ENCODE peak calls at places on chromosomes 13 and 19, in ten cellular contexts. S is T-helper 1 cell; D is upper lobe of right lung; U is GOT3; C is germinal center; I is GDM1; A is colonic mucosa; O is endothelial cell; Z is GM10248; G is activated CD4-positive, alpha-beta T cell treated with anti-CD3 and anti-CD28 coated beads, Interleukin-2, amount 50 U/mL, for 48 hours. F is an unnamed sample.

GRCh38 chr19:917323-918151 is at the start of gene KISS1R:
- DNase-seq in O (no peak), I (peak; percentile 20), S (peak; percentile 59), G (peak; percentile 51), D (peak; percentile 77), U (no peak), A (no peak), Z (peak; percentile 74), C (peak; percentile 61), F (no peak)

GRCh38 chr13:26184791-26185250 is 37.3 kb downstream of the RNF6 start:
- DNase-seq in C (peak; percentile 47), D (no peak), Z (peak; percentile 69), U (no peak), O (peak; percentile 69), A (peak; percentile 77), G (peak; percentile 60), S (peak; percentile 74), I (peak; percentile 61), F (peak; percentile 39)

GRCh38 chr19:33335446-33335845 is 33.1 kb upstream of the CEBPA start:
- DNase-seq in S (no peak), I (no peak), Z (no peak), C (no peak), G (no peak), A (no peak), D (no peak), U (no peak), O (no peak), F (no peak)

GRCh38 chr19:34733266-34733825 is 697 bp upstream of the ZNF181 start:
- DNase-seq in D (no peak), S (no peak), C (no peak), Z (peak; percentile 43), A (no peak), G (no peak), I (peak; percentile 79), O (peak; percentile 51), U (no peak), F (peak; percentile 89)

GRCh38 chr19:872266-872951 is 12.9 kb downstream of the CFD start:
- DNase-seq in C (peak; percentile 89), S (peak; percentile 91), D (peak; percentile 87), Z (peak; percentile 79), I (no peak), O (no peak), A (peak; percentile 92), U (no peak), G (peak; percentile 85), F (no peak)

GRCh38 chr13:96417956-96418355 is 328.0 kb downstream of the HS6ST3 start:
- DNase-seq in C (no peak), S (no peak), A (no peak), O (no peak), D (no peak), U (no peak), G (no peak), I (no peak), Z (no peak), F (no peak)

GRCh38 chr13:113554333-113554700 is 30.2 kb upstream of the TFDP1 start:
- DNase-seq in S (no peak), I (no peak), D (no peak), A (no peak), U (no peak), Z (no peak), C (no peak), G (no peak), O (no peak), F (no peak)

GRCh38 chr13:49995535-49996165 is 1.2 kb upstream of the TRIM13 start:
- DNase-seq in S (no peak), D (no peak), A (no peak), I (peak; percentile 72), O (no peak), U (no peak), G (no peak), Z (no peak), C (no peak), F (peak; percentile 55)

GRCh38 chr13:105202384-105202783 is 1333.1 kb downstream of the EFNB2 start:
- DNase-seq in G (no peak), Z (no peak), S (no peak), D (no peak), I (peak; percentile 7), C (no peak), O (no peak), U (no peak), A (no peak), F (peak; percentile 91)

GRCh38 chr13:59684105-59684504 is 479.6 kb downstream of the DIAPH3 start:
- DNase-seq in O (no peak), D (no peak), S (no peak), G (no peak), Z (no peak), C (no peak), U (no peak), I (no peak), A (no peak), F (no peak)

GRCh38 chr19:23867895-23868294 is 46.8 kb upstream of the ZNF726 start:
- DNase-seq in O (no peak), D (no peak), G (no peak), S (no peak), I (no peak), C (no peak), U (no peak), A (no peak), Z (no peak), F (no peak)

GRCh38 chr19:1855828-1856255 is 7.5 kb downstream of the KLF16 start:
- DNase-seq in O (no peak), D (no peak), Z (no peak), G (peak; percentile 49), C (no peak), A (peak; percentile 45), U (no peak), I (no peak), S (peak; percentile 64), F (no peak)

GRCh38 chr13:44703371-44703770 is 127.2 kb upstream of the TSC22D1 start:
- DNase-seq in C (no peak), O (no peak), I (no peak), D (no peak), U (no peak), S (no peak), A (no peak), Z (no peak), G (no peak), F (no peak)

GRCh38 chr13:34156841-34157365 is 339.0 kb downstream of the RFC3 start:
- DNase-seq in G (peak; percentile 23), C (no peak), I (peak; percentile 85), Z (peak; percentile 54), O (no peak), U (peak; percentile 2), A (peak; percentile 81), S (peak; percentile 93), D (peak; percentile 80), F (peak; percentile 74)

GRCh38 chr13:68708336-68708908 is 1399.2 kb upstream of the ATXN8OS start:
- DNase-seq in Z (no peak), D (no peak), A (no peak), C (no peak), S (no peak), O (peak; percentile 16), G (no peak), U (no peak), I (no peak), F (no peak)

GRCh38 chr19:54660967-54661366 is 1.8 kb upstream of the LILRB4 start:
- DNase-seq in C (peak; percentile 13), O (no peak), A (no peak), D (no peak), G (no peak), I (no peak), S (no peak), Z (peak; percentile 65), U (no peak), F (peak; percentile 50)

GRCh38 chr13:58926858-58927257 is 1236.9 kb downstream of the DIAPH3 start:
- DNase-seq in G (no peak), U (no peak), O (no peak), S (no peak), D (no peak), C (no peak), I (no peak), A (no peak), Z (no peak), F (no peak)

GRCh38 chr13:25752957-25753540 is 298.8 kb downstream of the SHISA2 start:
- DNase-seq in S (peak; percentile 32), I (peak; percentile 72), U (no peak), G (no peak), O (no peak), C (no peak), A (peak; percentile 68), Z (no peak), D (no peak), F (peak; percentile 20)

GRCh38 chr19:38394488-38394887 is 6.0 kb downstream of the SPRED3 start:
- DNase-seq in S (peak; percentile 75), G (peak; percentile 83), I (no peak), Z (peak; percentile 59), A (no peak), O (peak; percentile 65), C (peak; percentile 77), U (no peak), D (no peak), F (no peak)

GRCh38 chr19:24098359-24098758 is 11.4 kb downstream of the ZNF254 start:
- DNase-seq in S (no peak), A (no peak), C (no peak), Z (no peak), G (no peak), U (no peak), I (no peak), O (no peak), D (no peak), F (no peak)

GRCh38 chr13:95128045-95128643 is 173.1 kb downstream of the ABCC4 start:
- DNase-seq in A (no peak), U (no peak), G (no peak), I (no peak), S (no peak), O (no peak), Z (no peak), D (no peak), C (no peak), F (no peak)

GRCh38 chr19:38977445-38978314 is 2.1 kb upstream of the FBXO17 start:
- DNase-seq in A (no peak), S (peak; percentile 87), D (no peak), Z (peak; percentile 80), O (no peak), G (peak; percentile 69), U (no peak), C (no peak), I (peak; percentile 75), F (no peak)

GRCh38 chr19:30406220-30406944 is 34.2 kb downstream of the ZNF536 start:
- DNase-seq in D (no peak), C (peak; percentile 18), Z (peak; percentile 24), U (no peak), O (peak; percentile 67), I (no peak), A (no peak), S (no peak), G (no peak), F (no peak)

GRCh38 chr19:45901912-45902650 is at the start of gene MYPOP:
- DNase-seq in I (no peak), C (peak; percentile 30), G (no peak), Z (no peak), U (no peak), O (no peak), S (no peak), D (no peak), A (no peak), F (no peak)

GRCh38 chr19:51520710-51521109 is 10.8 kb downstream of the SIGLEC6 start:
- DNase-seq in D (no peak), S (no peak), G (no peak), I (no peak), C (no peak), O (no peak), Z (no peak), A (no peak), U (no peak), F (peak; percentile 1)